ENCODE peak calls at places on chromosome 16, in nine cellular contexts. One of them, this sample, is unnamed.

GRCh38 chr16:81310045-81310644 is 4.6 kb upstream of the GAN start:
- DNase-seq in adrenal gland: no peak
- DNase-seq in HFFc6: no peak
- DNase-seq in AG09319: no peak
- DNase-seq in H9: no peak
- DNase-seq in ovary: no peak
- DNase-seq in osteocyte: no peak
- DNase-seq in fibroblast of mammary gland: no peak
- DNase-seq in AG09309: no peak
- DNase-seq in this sample: no peak

GRCh38 chr16:5903797-5904196 is 806.2 kb upstream of the EEF2KMT start:
- DNase-seq in adrenal gland: peak
- DNase-seq in HFFc6: no peak
- DNase-seq in AG09319: no peak
- DNase-seq in H9: no peak
- DNase-seq in ovary: no peak
- DNase-seq in osteocyte: no peak
- DNase-seq in fibroblast of mammary gland: no peak
- DNase-seq in AG09309: no peak
- DNase-seq in this sample: no peak

GRCh38 chr16:68492501-68493411 is 44.4 kb upstream of the SMPD3 start:
- DNase-seq in adrenal gland: no peak
- DNase-seq in HFFc6: no peak
- DNase-seq in AG09319: no peak
- DNase-seq in H9: no peak
- DNase-seq in ovary: no peak
- DNase-seq in osteocyte: no peak
- DNase-seq in fibroblast of mammary gland: no peak
- DNase-seq in AG09309: no peak
- DNase-seq in this sample: no peak

GRCh38 chr16:50209548-50210265 is 56.6 kb downstream of the TENT4B start:
- DNase-seq in adrenal gland: no peak
- DNase-seq in HFFc6: no peak
- DNase-seq in AG09319: no peak
- DNase-seq in H9: peak
- DNase-seq in ovary: no peak
- DNase-seq in osteocyte: no peak
- DNase-seq in fibroblast of mammary gland: no peak
- DNase-seq in AG09309: no peak
- DNase-seq in this sample: no peak

GRCh38 chr16:1420111-1420539 is 422 bp downstream of the UQCC4 start:
- DNase-seq in adrenal gland: peak
- DNase-seq in HFFc6: no peak
- DNase-seq in AG09319: no peak
- DNase-seq in H9: no peak
- DNase-seq in ovary: peak
- DNase-seq in osteocyte: no peak
- DNase-seq in fibroblast of mammary gland: no peak
- DNase-seq in AG09309: no peak
- DNase-seq in this sample: no peak

GRCh38 chr16:59880626-59881025 is 1146.5 kb upstream of the GOT2 start:
- DNase-seq in adrenal gland: no peak
- DNase-seq in HFFc6: no peak
- DNase-seq in AG09319: peak
- DNase-seq in H9: no peak
- DNase-seq in ovary: no peak
- DNase-seq in osteocyte: no peak
- DNase-seq in fibroblast of mammary gland: no peak
- DNase-seq in AG09309: no peak
- DNase-seq in this sample: peak

GRCh38 chr16:85462405-85463227 is 150.5 kb upstream of the GSE1 start:
- DNase-seq in adrenal gland: peak
- DNase-seq in HFFc6: no peak
- DNase-seq in AG09319: no peak
- DNase-seq in H9: no peak
- DNase-seq in ovary: peak
- DNase-seq in osteocyte: no peak
- DNase-seq in fibroblast of mammary gland: no peak
- DNase-seq in AG09309: no peak
- DNase-seq in this sample: no peak

GRCh38 chr16:81181013-81181720 is 57.3 kb upstream of the BCO1 start:
- DNase-seq in adrenal gland: peak
- DNase-seq in HFFc6: peak
- DNase-seq in AG09319: peak
- DNase-seq in H9: peak
- DNase-seq in ovary: peak
- DNase-seq in osteocyte: peak
- DNase-seq in fibroblast of mammary gland: peak
- DNase-seq in AG09309: peak
- DNase-seq in this sample: peak

GRCh38 chr16:50644730-50645129 is 36.4 kb downstream of the SNX20 start:
- DNase-seq in adrenal gland: peak
- DNase-seq in HFFc6: no peak
- DNase-seq in AG09319: peak
- DNase-seq in H9: peak
- DNase-seq in ovary: no peak
- DNase-seq in osteocyte: no peak
- DNase-seq in fibroblast of mammary gland: no peak
- DNase-seq in AG09309: peak
- DNase-seq in this sample: peak

GRCh38 chr16:695355-696089 is 5.3 kb upstream of the WDR24 start:
- DNase-seq in adrenal gland: peak
- DNase-seq in HFFc6: no peak
- DNase-seq in AG09319: no peak
- DNase-seq in H9: peak
- DNase-seq in ovary: no peak
- DNase-seq in osteocyte: no peak
- DNase-seq in fibroblast of mammary gland: no peak
- DNase-seq in AG09309: no peak
- DNase-seq in this sample: no peak

GRCh38 chr16:70438325-70438982 is 446 bp downstream of the ST3GAL2 start:
- DNase-seq in adrenal gland: no peak
- DNase-seq in HFFc6: no peak
- DNase-seq in AG09319: no peak
- DNase-seq in H9: no peak
- DNase-seq in ovary: peak
- DNase-seq in osteocyte: no peak
- DNase-seq in fibroblast of mammary gland: no peak
- DNase-seq in AG09309: no peak
- DNase-seq in this sample: no peak

GRCh38 chr16:17173134-17173729 is 297.5 kb downstream of the XYLT1 start:
- DNase-seq in adrenal gland: peak
- DNase-seq in HFFc6: peak
- DNase-seq in AG09319: peak
- DNase-seq in H9: no peak
- DNase-seq in ovary: no peak
- DNase-seq in osteocyte: no peak
- DNase-seq in fibroblast of mammary gland: peak
- DNase-seq in AG09309: peak
- DNase-seq in this sample: peak

DNA sequence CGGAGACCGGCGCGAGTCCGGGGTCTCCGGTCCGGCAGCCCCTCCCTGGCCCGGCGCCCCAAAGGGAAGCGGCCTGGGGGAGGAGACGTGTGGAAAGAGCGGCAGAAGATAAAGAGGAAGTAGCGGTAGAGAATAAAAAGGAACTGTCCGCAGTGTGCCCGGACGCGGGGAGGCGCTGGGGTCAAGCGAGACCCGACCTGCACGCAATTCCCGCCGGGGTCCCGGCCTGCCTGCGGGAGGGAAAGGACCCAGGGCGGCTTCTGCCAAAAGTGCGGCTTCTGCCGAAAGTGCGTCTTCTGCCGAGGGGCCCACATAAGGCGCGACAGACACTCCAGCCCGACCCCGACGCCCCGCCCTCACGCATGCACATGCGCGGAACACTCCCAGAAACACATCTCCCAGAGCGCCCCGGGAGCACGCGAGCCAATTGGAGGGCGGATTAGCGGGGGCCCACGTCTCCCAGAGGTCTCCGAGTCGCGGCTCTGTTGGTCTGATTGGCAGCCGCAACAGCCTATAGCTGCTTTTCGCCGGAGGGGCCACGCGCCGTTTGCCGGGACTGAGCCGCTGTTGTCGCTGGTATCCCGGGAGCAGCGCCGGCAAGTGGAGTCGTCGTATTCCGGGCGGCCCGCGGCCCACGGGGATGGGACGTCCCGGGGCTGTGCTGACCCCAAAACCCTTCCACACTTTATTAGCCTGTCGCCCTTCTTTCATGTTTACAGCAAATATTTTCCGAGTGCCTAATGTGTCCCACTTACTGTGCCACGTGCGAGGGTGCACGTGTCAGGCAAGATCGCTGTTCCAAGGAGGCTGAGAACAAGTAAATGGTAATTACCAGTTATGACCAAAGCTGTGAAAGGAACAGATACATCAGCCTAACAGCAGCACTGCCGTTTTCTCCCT is 8.0 kb upstream of the MEFV start:
- DNase-seq in adrenal gland: peak
- DNase-seq in HFFc6: peak
- DNase-seq in AG09319: peak
- DNase-seq in H9: peak
- DNase-seq in ovary: peak
- DNase-seq in osteocyte: peak
- DNase-seq in fibroblast of mammary gland: peak
- DNase-seq in AG09309: peak
- DNase-seq in this sample: peak
- TF ChIP-seq CTCF in adrenal gland: no peak
- TF ChIP-seq CTCF in HFFc6: peak
- TF ChIP-seq CTCF in AG09319: peak
- TF ChIP-seq CTCF in H9: peak
- TF ChIP-seq CTCF in ovary: peak
- TF ChIP-seq CTCF in osteocyte: peak
- TF ChIP-seq CTCF in fibroblast of mammary gland: no peak
- TF ChIP-seq CTCF in AG09309: peak
- TF ChIP-seq CTCF in this sample: peak

GRCh38 chr16:82638095-82638798 is 11.5 kb downstream of the CDH13 start:
- DNase-seq in adrenal gland: no peak
- DNase-seq in HFFc6: peak
- DNase-seq in AG09319: no peak
- DNase-seq in H9: no peak
- DNase-seq in ovary: no peak
- DNase-seq in osteocyte: no peak
- DNase-seq in fibroblast of mammary gland: peak
- DNase-seq in AG09309: no peak
- DNase-seq in this sample: peak

GRCh38 chr16:82641336-82641984 is 14.7 kb downstream of the CDH13 start:
- DNase-seq in adrenal gland: no peak
- DNase-seq in HFFc6: peak
- DNase-seq in AG09319: no peak
- DNase-seq in H9: no peak
- DNase-seq in ovary: no peak
- DNase-seq in osteocyte: no peak
- DNase-seq in fibroblast of mammary gland: peak
- DNase-seq in AG09309: no peak
- DNase-seq in this sample: peak

GRCh38 chr16:82639263-82639662 is 12.5 kb downstream of the CDH13 start:
- DNase-seq in adrenal gland: no peak
- DNase-seq in HFFc6: no peak
- DNase-seq in AG09319: no peak
- DNase-seq in H9: no peak
- DNase-seq in ovary: no peak
- DNase-seq in osteocyte: no peak
- DNase-seq in fibroblast of mammary gland: no peak
- DNase-seq in AG09309: no peak
- DNase-seq in this sample: no peak

GRCh38 chr16:82636958-82637357 is 10.2 kb downstream of the CDH13 start:
- DNase-seq in adrenal gland: no peak
- DNase-seq in HFFc6: no peak
- DNase-seq in AG09319: no peak
- DNase-seq in H9: no peak
- DNase-seq in ovary: no peak
- DNase-seq in osteocyte: no peak
- DNase-seq in fibroblast of mammary gland: no peak
- DNase-seq in AG09309: no peak
- DNase-seq in this sample: no peak

GRCh38 chr16:82639666-82640336 is 13.0 kb downstream of the CDH13 start:
- DNase-seq in adrenal gland: peak
- DNase-seq in HFFc6: peak
- DNase-seq in AG09319: no peak
- DNase-seq in H9: peak
- DNase-seq in ovary: no peak
- DNase-seq in osteocyte: no peak
- DNase-seq in fibroblast of mammary gland: peak
- DNase-seq in AG09309: no peak
- DNase-seq in this sample: peak
- TF ChIP-seq CTCF in adrenal gland: peak
- TF ChIP-seq CTCF in HFFc6: peak
- TF ChIP-seq CTCF in AG09319: peak
- TF ChIP-seq CTCF in H9: peak
- TF ChIP-seq CTCF in ovary: no peak
- TF ChIP-seq CTCF in osteocyte: peak
- TF ChIP-seq CTCF in fibroblast of mammary gland: peak
- TF ChIP-seq CTCF in AG09309: peak
- TF ChIP-seq CTCF in this sample: peak

GRCh38 chr16:26231647-26232046 is 539.9 kb downstream of the HS3ST4 start:
- DNase-seq in adrenal gland: no peak
- DNase-seq in HFFc6: no peak
- DNase-seq in AG09319: no peak
- DNase-seq in H9: no peak
- DNase-seq in ovary: no peak
- DNase-seq in osteocyte: no peak
- DNase-seq in fibroblast of mammary gland: no peak
- DNase-seq in AG09309: no peak
- DNase-seq in this sample: no peak
- TF ChIP-seq CTCF in adrenal gland: no peak
- TF ChIP-seq CTCF in HFFc6: no peak
- TF ChIP-seq CTCF in AG09319: no peak
- TF ChIP-seq CTCF in H9: no peak
- TF ChIP-seq CTCF in ovary: no peak
- TF ChIP-seq CTCF in osteocyte: no peak
- TF ChIP-seq CTCF in fibroblast of mammary gland: no peak
- TF ChIP-seq CTCF in AG09309: no peak
- TF ChIP-seq CTCF in this sample: no peak

GRCh38 chr16:54654429-54654828 is 276.2 kb upstream of the IRX5 start:
- DNase-seq in adrenal gland: no peak
- DNase-seq in HFFc6: no peak
- DNase-seq in AG09319: no peak
- DNase-seq in H9: no peak
- DNase-seq in ovary: no peak
- DNase-seq in osteocyte: no peak
- DNase-seq in fibroblast of mammary gland: no peak
- DNase-seq in AG09309: no peak
- DNase-seq in this sample: no peak

GRCh38 chr16:54655171-54655590 is 275.5 kb upstream of the IRX5 start:
- DNase-seq in adrenal gland: peak
- DNase-seq in HFFc6: no peak
- DNase-seq in AG09319: no peak
- DNase-seq in H9: no peak
- DNase-seq in ovary: peak
- DNase-seq in osteocyte: no peak
- DNase-seq in fibroblast of mammary gland: peak
- DNase-seq in AG09309: no peak
- DNase-seq in this sample: peak

GRCh38 chr16:54657709-54658102 is 273.0 kb upstream of the IRX5 start:
- DNase-seq in adrenal gland: no peak
- DNase-seq in HFFc6: no peak
- DNase-seq in AG09319: no peak
- DNase-seq in H9: no peak
- DNase-seq in ovary: no peak
- DNase-seq in osteocyte: no peak
- DNase-seq in fibroblast of mammary gland: peak
- DNase-seq in AG09309: no peak
- DNase-seq in this sample: no peak

GRCh38 chr16:54651851-54652770 is 278.6 kb upstream of the IRX5 start:
- DNase-seq in adrenal gland: no peak
- DNase-seq in HFFc6: no peak
- DNase-seq in AG09319: no peak
- DNase-seq in H9: no peak
- DNase-seq in ovary: no peak
- DNase-seq in osteocyte: no peak
- DNase-seq in fibroblast of mammary gland: peak
- DNase-seq in AG09309: no peak
- DNase-seq in this sample: no peak

GRCh38 chr16:54657058-54657708 is 273.5 kb upstream of the IRX5 start:
- DNase-seq in adrenal gland: no peak
- DNase-seq in HFFc6: peak
- DNase-seq in AG09319: no peak
- DNase-seq in H9: peak
- DNase-seq in ovary: no peak
- DNase-seq in osteocyte: no peak
- DNase-seq in fibroblast of mammary gland: peak
- DNase-seq in AG09309: no peak
- DNase-seq in this sample: peak
- TF ChIP-seq CTCF in adrenal gland: no peak
- TF ChIP-seq CTCF in HFFc6: no peak
- TF ChIP-seq CTCF in AG09319: no peak
- TF ChIP-seq CTCF in H9: no peak
- TF ChIP-seq CTCF in ovary: no peak
- TF ChIP-seq CTCF in osteocyte: no peak
- TF ChIP-seq CTCF in fibroblast of mammary gland: no peak
- TF ChIP-seq CTCF in AG09309: no peak
- TF ChIP-seq CTCF in this sample: no peak

This sample was measured in AG10803.